ENCODE peak calls at places on chromosome 10, in eight cellular contexts. One of them, this sample, is unnamed.

GRCh38 chr10:19719320-19719719 is 96.9 kb upstream of the PLXDC2 start:
- DNase-seq in PC-3: peak; percentile 16
- DNase-seq in OCI-LY7: no peak
- DNase-seq in ovary: no peak
- DNase-seq in progenitor cell of endocrine pancreas: no peak
- DNase-seq in choroid plexus epithelial cell: peak; percentile 82
- DNase-seq in retinal pigment epithelial cell: peak; percentile 44
- DNase-seq in nephron progenitor cell: no peak
- DNase-seq in this sample: no peak

GRCh38 chr10:50322075-50322474 is 70.8 kb upstream of the ASAH2 start:
- DNase-seq in PC-3: peak; percentile 68
- DNase-seq in OCI-LY7: no peak
- DNase-seq in ovary: no peak
- DNase-seq in progenitor cell of endocrine pancreas: no peak
- DNase-seq in choroid plexus epithelial cell: peak; percentile 51
- DNase-seq in retinal pigment epithelial cell: no peak
- DNase-seq in nephron progenitor cell: no peak
- DNase-seq in this sample: no peak

GRCh38 chr10:12130237-12130872 is 878 bp downstream of the SEC61A2 start:
- DNase-seq in PC-3: peak; percentile 49
- DNase-seq in OCI-LY7: peak; percentile 86
- DNase-seq in ovary: no peak
- DNase-seq in progenitor cell of endocrine pancreas: no peak
- DNase-seq in choroid plexus epithelial cell: peak; percentile 81
- DNase-seq in retinal pigment epithelial cell: peak; percentile 23
- DNase-seq in nephron progenitor cell: peak; percentile 32
- DNase-seq in this sample: no peak

GRCh38 chr10:12631787-12632562 is 282.6 kb downstream of the CAMK1D start:
- DNase-seq in PC-3: peak; percentile 55
- DNase-seq in OCI-LY7: no peak
- DNase-seq in ovary: no peak
- DNase-seq in progenitor cell of endocrine pancreas: no peak
- DNase-seq in choroid plexus epithelial cell: no peak
- DNase-seq in retinal pigment epithelial cell: no peak
- DNase-seq in nephron progenitor cell: no peak
- DNase-seq in this sample: no peak

GRCh38 chr10:25631471-25631870 is 302.6 kb upstream of the MYO3A start:
- DNase-seq in PC-3: no peak
- DNase-seq in OCI-LY7: no peak
- DNase-seq in ovary: no peak
- DNase-seq in progenitor cell of endocrine pancreas: no peak
- DNase-seq in choroid plexus epithelial cell: no peak
- DNase-seq in retinal pigment epithelial cell: no peak
- DNase-seq in nephron progenitor cell: no peak
- DNase-seq in this sample: no peak

GRCh38 chr10:121244791-121245190 is 353.5 kb downstream of the FGFR2 start:
- DNase-seq in PC-3: no peak
- DNase-seq in OCI-LY7: no peak
- DNase-seq in ovary: no peak
- DNase-seq in progenitor cell of endocrine pancreas: no peak
- DNase-seq in choroid plexus epithelial cell: no peak
- DNase-seq in retinal pigment epithelial cell: no peak
- DNase-seq in nephron progenitor cell: peak; percentile 6
- DNase-seq in this sample: no peak

GRCh38 chr10:97428572-97428981 is 2.6 kb downstream of the PGAM1 start:
- DNase-seq in PC-3: no peak
- DNase-seq in OCI-LY7: no peak
- DNase-seq in ovary: no peak
- DNase-seq in progenitor cell of endocrine pancreas: no peak
- DNase-seq in choroid plexus epithelial cell: peak; percentile 36
- DNase-seq in retinal pigment epithelial cell: no peak
- DNase-seq in nephron progenitor cell: no peak
- DNase-seq in this sample: no peak

GRCh38 chr10:88152720-88153119 is 289.3 kb downstream of the PTEN start:
- DNase-seq in PC-3: no peak
- DNase-seq in OCI-LY7: peak; percentile 36
- DNase-seq in ovary: no peak
- DNase-seq in progenitor cell of endocrine pancreas: no peak
- DNase-seq in choroid plexus epithelial cell: peak; percentile 93
- DNase-seq in retinal pigment epithelial cell: peak; percentile 83
- DNase-seq in nephron progenitor cell: no peak
- DNase-seq in this sample: peak; percentile 21

GRCh38 chr10:109274681-109275080 is 648.6 kb downstream of the XPNPEP1 start:
- DNase-seq in PC-3: no peak
- DNase-seq in OCI-LY7: no peak
- DNase-seq in ovary: no peak
- DNase-seq in progenitor cell of endocrine pancreas: no peak
- DNase-seq in choroid plexus epithelial cell: no peak
- DNase-seq in retinal pigment epithelial cell: no peak
- DNase-seq in nephron progenitor cell: no peak
- DNase-seq in this sample: no peak

GRCh38 chr10:112605063-112605462 is 158.0 kb downstream of the VTI1A start:
- DNase-seq in PC-3: no peak
- DNase-seq in OCI-LY7: no peak
- DNase-seq in ovary: no peak
- DNase-seq in progenitor cell of endocrine pancreas: no peak
- DNase-seq in choroid plexus epithelial cell: no peak
- DNase-seq in retinal pigment epithelial cell: no peak
- DNase-seq in nephron progenitor cell: no peak
- DNase-seq in this sample: no peak

GRCh38 chr10:71742301-71743098 is 22.9 kb upstream of the C10orf105 start:
- DNase-seq in PC-3: no peak
- DNase-seq in OCI-LY7: no peak
- DNase-seq in ovary: no peak
- DNase-seq in progenitor cell of endocrine pancreas: no peak
- DNase-seq in choroid plexus epithelial cell: no peak
- DNase-seq in retinal pigment epithelial cell: no peak
- DNase-seq in nephron progenitor cell: no peak
- DNase-seq in this sample: no peak

GRCh38 chr10:31604141-31604540 is 285.1 kb downstream of the ZEB1 start:
- DNase-seq in PC-3: no peak
- DNase-seq in OCI-LY7: no peak
- DNase-seq in ovary: peak; percentile 35
- DNase-seq in progenitor cell of endocrine pancreas: no peak
- DNase-seq in choroid plexus epithelial cell: peak; percentile 34
- DNase-seq in retinal pigment epithelial cell: peak; percentile 78
- DNase-seq in nephron progenitor cell: peak; percentile 15
- DNase-seq in this sample: no peak

GRCh38 chr10:75137533-75138438 is 26.3 kb downstream of the SAMD8 start:
- DNase-seq in PC-3: peak; percentile 88
- DNase-seq in OCI-LY7: no peak
- DNase-seq in ovary: no peak
- DNase-seq in progenitor cell of endocrine pancreas: no peak
- DNase-seq in choroid plexus epithelial cell: peak; percentile 37
- DNase-seq in retinal pigment epithelial cell: no peak
- DNase-seq in nephron progenitor cell: no peak
- DNase-seq in this sample: no peak

GRCh38 chr10:122500726-122501125 is 39.4 kb downstream of the HTRA1 start:
- DNase-seq in PC-3: no peak
- DNase-seq in OCI-LY7: no peak
- DNase-seq in ovary: no peak
- DNase-seq in progenitor cell of endocrine pancreas: no peak
- DNase-seq in choroid plexus epithelial cell: no peak
- DNase-seq in retinal pigment epithelial cell: no peak
- DNase-seq in nephron progenitor cell: no peak
- DNase-seq in this sample: no peak

GRCh38 chr10:122499012-122499411 is 37.7 kb downstream of the HTRA1 start:
- DNase-seq in PC-3: no peak
- DNase-seq in OCI-LY7: no peak
- DNase-seq in ovary: no peak
- DNase-seq in progenitor cell of endocrine pancreas: no peak
- DNase-seq in choroid plexus epithelial cell: no peak
- DNase-seq in retinal pigment epithelial cell: no peak
- DNase-seq in nephron progenitor cell: no peak
- DNase-seq in this sample: no peak

GRCh38 chr10:122500194-122500593 is 38.8 kb downstream of the HTRA1 start:
- DNase-seq in PC-3: no peak
- DNase-seq in OCI-LY7: no peak
- DNase-seq in ovary: no peak
- DNase-seq in progenitor cell of endocrine pancreas: no peak
- DNase-seq in choroid plexus epithelial cell: no peak
- DNase-seq in retinal pigment epithelial cell: no peak
- DNase-seq in nephron progenitor cell: no peak
- DNase-seq in this sample: no peak

GRCh38 chr10:122498521-122498920 is 37.2 kb downstream of the HTRA1 start:
- DNase-seq in PC-3: no peak
- DNase-seq in OCI-LY7: no peak
- DNase-seq in ovary: peak; percentile 42
- DNase-seq in progenitor cell of endocrine pancreas: no peak
- DNase-seq in choroid plexus epithelial cell: peak; percentile 11
- DNase-seq in retinal pigment epithelial cell: no peak
- DNase-seq in nephron progenitor cell: no peak
- DNase-seq in this sample: no peak

DNA sequence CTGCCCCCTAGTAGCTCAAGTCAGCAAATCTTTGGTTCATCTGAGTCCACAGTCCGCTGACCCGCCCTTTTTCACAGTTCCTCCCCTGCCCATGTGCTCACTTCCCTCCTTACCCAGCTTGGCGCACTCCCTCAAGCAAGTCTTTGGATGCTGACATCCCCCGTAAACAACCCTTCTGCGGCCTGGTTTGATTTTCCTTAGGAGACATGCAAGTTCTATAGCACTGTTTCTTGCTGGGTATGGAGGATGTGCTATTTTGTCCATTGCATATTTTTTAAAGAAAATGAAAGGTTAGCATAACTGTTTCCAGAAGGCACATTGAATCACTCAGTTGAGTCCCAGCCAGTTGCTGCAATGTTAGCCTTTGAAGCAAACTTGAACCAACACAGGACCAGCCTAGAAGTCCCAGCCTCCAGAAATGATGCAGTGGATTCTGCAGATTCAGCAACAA is 38.2 kb downstream of the HTRA1 start:
- DNase-seq in PC-3: no peak
- DNase-seq in OCI-LY7: no peak
- DNase-seq in ovary: peak; percentile 45
- DNase-seq in progenitor cell of endocrine pancreas: no peak
- DNase-seq in choroid plexus epithelial cell: peak; percentile 74
- DNase-seq in retinal pigment epithelial cell: no peak
- DNase-seq in nephron progenitor cell: no peak
- DNase-seq in this sample: no peak
- TF ChIP-seq CTCF in PC-3: no peak
- TF ChIP-seq CTCF in OCI-LY7: no peak
- TF ChIP-seq CTCF in ovary: no peak
- TF ChIP-seq CTCF in progenitor cell of endocrine pancreas: no peak
- TF ChIP-seq CTCF in choroid plexus epithelial cell: no peak
- TF ChIP-seq CTCF in retinal pigment epithelial cell: no peak
- TF ChIP-seq CTCF in nephron progenitor cell: no peak
- TF ChIP-seq CTCF in this sample: no peak

GRCh38 chr10:23686722-23687121 is 247.8 kb downstream of the OTUD1 start:
- DNase-seq in PC-3: no peak
- DNase-seq in OCI-LY7: no peak
- DNase-seq in ovary: no peak
- DNase-seq in progenitor cell of endocrine pancreas: no peak
- DNase-seq in choroid plexus epithelial cell: no peak
- DNase-seq in retinal pigment epithelial cell: no peak
- DNase-seq in nephron progenitor cell: no peak
- DNase-seq in this sample: no peak
- TF ChIP-seq CTCF in PC-3: no peak
- TF ChIP-seq CTCF in OCI-LY7: no peak
- TF ChIP-seq CTCF in ovary: no peak
- TF ChIP-seq CTCF in progenitor cell of endocrine pancreas: no peak
- TF ChIP-seq CTCF in choroid plexus epithelial cell: no peak
- TF ChIP-seq CTCF in retinal pigment epithelial cell: no peak
- TF ChIP-seq CTCF in nephron progenitor cell: no peak
- TF ChIP-seq CTCF in this sample: no peak

DNA sequence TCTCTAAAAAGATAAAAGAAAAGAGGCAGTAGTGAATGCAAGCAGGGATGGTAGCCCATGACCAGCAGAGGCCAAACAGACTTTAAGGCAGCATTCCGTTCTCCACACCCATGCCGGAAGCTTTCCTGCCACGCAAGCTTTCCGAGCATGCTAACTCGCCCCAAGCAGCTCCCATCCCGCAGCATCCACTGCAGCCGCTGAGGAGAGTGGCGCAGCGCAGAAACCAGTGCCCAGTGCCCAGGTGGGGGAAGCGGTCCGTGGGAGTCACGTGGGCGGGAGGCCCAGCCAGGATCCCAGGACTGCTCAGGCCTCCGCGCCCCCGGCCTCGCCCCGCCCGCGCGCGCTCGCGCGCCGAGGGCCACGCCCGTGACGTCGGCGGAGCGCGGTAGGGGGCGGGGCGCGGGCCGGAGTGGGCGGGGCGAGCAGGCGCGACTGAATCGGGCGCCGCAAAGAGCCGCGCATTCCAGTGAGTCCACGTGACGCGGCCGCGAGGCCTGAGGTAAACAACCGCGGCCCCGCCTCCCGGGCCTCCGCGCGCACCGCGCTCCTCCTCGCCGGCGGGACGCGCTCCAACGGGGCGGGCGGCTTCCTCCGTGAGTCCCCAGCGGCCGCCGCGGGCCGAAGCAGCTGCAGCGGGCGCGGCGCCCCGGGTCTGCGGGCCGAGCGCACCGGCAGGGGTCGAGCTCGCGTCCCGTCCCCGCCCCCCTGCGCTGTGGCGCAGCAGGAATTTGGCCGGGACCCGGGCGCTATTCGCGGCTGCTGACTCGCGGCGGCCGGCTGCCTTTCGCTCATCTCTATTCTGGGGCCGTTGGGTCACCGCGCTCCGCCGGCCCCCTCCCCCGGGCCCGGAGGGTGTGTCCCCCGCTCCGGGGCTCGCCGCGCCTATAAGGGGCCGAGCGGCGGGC is at the start of gene OTUD1:
- DNase-seq in PC-3: peak; percentile 90
- DNase-seq in OCI-LY7: peak; percentile 96
- DNase-seq in ovary: peak; percentile 96
- DNase-seq in progenitor cell of endocrine pancreas: peak; percentile 93
- DNase-seq in choroid plexus epithelial cell: peak; percentile 95
- DNase-seq in retinal pigment epithelial cell: peak; percentile 73
- DNase-seq in nephron progenitor cell: peak; percentile 97
- DNase-seq in this sample: peak; percentile 89
- TF ChIP-seq CTCF in PC-3: no peak
- TF ChIP-seq CTCF in OCI-LY7: no peak
- TF ChIP-seq CTCF in ovary: peak; percentile 17
- TF ChIP-seq CTCF in progenitor cell of endocrine pancreas: peak; percentile 22
- TF ChIP-seq CTCF in choroid plexus epithelial cell: peak; percentile 22
- TF ChIP-seq CTCF in retinal pigment epithelial cell: peak; percentile 8
- TF ChIP-seq CTCF in nephron progenitor cell: no peak
- TF ChIP-seq CTCF in this sample: peak; percentile 42

DNA sequence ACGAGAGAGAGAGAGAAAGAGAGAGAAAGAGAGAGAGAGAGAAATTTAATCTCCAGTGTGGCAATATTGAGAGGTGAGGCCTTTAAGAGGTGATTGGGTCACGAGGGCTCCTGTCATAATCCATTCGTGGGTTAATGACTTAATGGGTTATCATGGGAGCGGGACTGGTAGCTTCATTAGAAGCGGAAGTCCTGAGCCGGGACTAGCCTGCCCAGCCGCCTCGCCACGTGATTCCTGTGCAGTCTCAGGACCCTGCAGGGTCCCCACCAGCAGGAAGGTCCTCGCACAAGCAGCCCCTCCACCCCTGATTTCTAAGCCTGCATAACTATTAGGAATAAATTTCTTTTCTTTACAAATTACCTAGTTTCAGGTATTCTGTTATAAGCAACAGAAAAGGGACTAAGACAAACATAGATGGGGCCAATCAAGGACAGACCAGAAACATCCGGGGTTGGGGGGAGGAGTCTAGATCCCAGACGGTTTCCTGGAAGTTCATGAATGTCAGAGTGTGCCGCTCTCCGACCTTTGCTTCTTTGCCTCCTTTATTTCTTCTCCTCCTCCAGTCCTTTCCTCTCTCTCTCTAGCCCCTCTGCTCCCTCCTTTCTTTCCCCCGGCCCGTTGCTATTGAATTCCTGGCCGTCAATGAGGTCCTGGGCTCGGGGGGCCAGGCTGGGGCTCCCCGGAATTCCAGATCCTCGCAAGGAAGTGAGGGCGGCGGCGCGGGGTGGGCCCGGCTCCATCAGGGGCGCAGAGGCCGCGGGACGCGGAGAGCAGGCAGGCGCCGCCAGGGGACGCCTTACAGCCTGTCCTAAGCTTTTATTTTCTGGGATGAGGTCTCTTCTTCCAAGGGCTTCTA is 146.8 kb downstream of the CYP26A1 start:
- DNase-seq in PC-3: no peak
- DNase-seq in OCI-LY7: no peak
- DNase-seq in ovary: no peak
- DNase-seq in progenitor cell of endocrine pancreas: no peak
- DNase-seq in choroid plexus epithelial cell: no peak
- DNase-seq in retinal pigment epithelial cell: peak; percentile 43
- DNase-seq in nephron progenitor cell: no peak
- DNase-seq in this sample: no peak
- TF ChIP-seq CTCF in PC-3: no peak
- TF ChIP-seq CTCF in OCI-LY7: no peak
- TF ChIP-seq CTCF in ovary: no peak
- TF ChIP-seq CTCF in progenitor cell of endocrine pancreas: no peak
- TF ChIP-seq CTCF in choroid plexus epithelial cell: no peak
- TF ChIP-seq CTCF in retinal pigment epithelial cell: no peak
- TF ChIP-seq CTCF in nephron progenitor cell: no peak
- TF ChIP-seq CTCF in this sample: no peak

This sample was measured in thoracic aorta.